ENCODE peak calls at places on chromosomes 16 and 17, in ten cellular contexts. Y is dorsolateral prefrontal cortex, I is NCI-H1105, G is NCI-H446, L is NCI-H774, U is progenitor cell of endocrine pancreas, N is NCI-H1048, S is globus pallidus, K is endothelial cell of umbilical vein, H is left ventricle myocardium inferior. A is an unnamed sample.

GRCh38 chr17:62892870-62893338 is 73.1 kb upstream of the TANC2 start:
- DNase-seq in G (no peak), S (peak; percentile 60), Y (no peak), H (peak; percentile 29), L (no peak), N (no peak), U (no peak), K (peak; percentile 83), I (no peak), A (peak; percentile 41)

GRCh38 chr16:30063893-30064745 is 1.4 kb upstream of the ALDOA start:
- DNase-seq in U (no peak), H (peak; percentile 84), L (peak; percentile 57), K (peak; percentile 43), S (peak; percentile 87), Y (peak; percentile 84), I (peak; percentile 58), G (peak; percentile 45), N (no peak), A (peak; percentile 68)

GRCh38 chr16:87803385-87803784 is 37.6 kb upstream of the KLHDC4 start:
- DNase-seq in H (no peak), K (no peak), L (no peak), Y (no peak), I (no peak), G (no peak), S (no peak), N (no peak), U (no peak), A (no peak)

GRCh38 chr16:67244387-67245188 is 2.7 kb downstream of the FHOD1 start:
- DNase-seq in N (no peak), I (no peak), S (peak; percentile 68), L (no peak), U (no peak), H (peak; percentile 77), K (peak; percentile 76), Y (no peak), G (no peak), A (no peak)

GRCh38 chr16:1045363-1046270 is 26.9 kb upstream of the SSTR5 start:
- DNase-seq in H (no peak), L (no peak), U (no peak), G (no peak), I (no peak), N (no peak), K (no peak), Y (peak; percentile 53), S (peak; percentile 67), A (no peak)

GRCh38 chr16:76241735-76242134 is 35.5 kb upstream of the CNTNAP4 start:
- DNase-seq in H (no peak), S (peak; percentile 12), K (no peak), L (no peak), I (no peak), Y (no peak), G (no peak), N (no peak), U (no peak), A (no peak)

GRCh38 chr16:55133654-55134053 is 190.3 kb upstream of the IRX6 start:
- DNase-seq in I (no peak), N (no peak), G (no peak), S (no peak), L (no peak), H (no peak), U (no peak), K (no peak), Y (no peak), A (peak; percentile 47)

GRCh38 chr17:51244041-51244440 is 15.8 kb downstream of the MBTD1 start:
- DNase-seq in Y (no peak), G (no peak), N (no peak), K (no peak), U (no peak), H (no peak), L (no peak), I (no peak), S (no peak), A (no peak)

GRCh38 chr16:88589441-88589840 is 19.2 kb downstream of the ZC3H18 start:
- DNase-seq in U (no peak), H (no peak), K (no peak), N (no peak), L (no peak), G (no peak), Y (no peak), I (no peak), S (no peak), A (no peak)

GRCh38 chr17:58277107-58277506 is 3.6 kb downstream of the MPO start:
- DNase-seq in K (no peak), S (no peak), G (no peak), N (no peak), L (no peak), U (no peak), H (no peak), I (no peak), Y (no peak), A (no peak)

GRCh38 chr17:1725642-1726511 is 1.4 kb downstream of the WDR81 start:
- DNase-seq in N (no peak), G (no peak), H (no peak), S (no peak), Y (no peak), L (no peak), I (no peak), K (no peak), U (no peak), A (no peak)

GRCh38 chr17:42027961-42028790 is 8.3 kb downstream of the NKIRAS2 start:
- DNase-seq in K (no peak), S (no peak), L (no peak), N (no peak), U (no peak), H (no peak), I (no peak), G (no peak), Y (no peak), A (peak; percentile 77)

GRCh38 chr17:72538921-72539352 is 418.1 kb downstream of the SOX9 start:
- DNase-seq in S (no peak), K (no peak), L (no peak), Y (no peak), G (no peak), U (no peak), I (no peak), H (no peak), N (no peak), A (no peak)

GRCh38 chr16:4093495-4094137 is 22.6 kb downstream of the ADCY9 start:
- DNase-seq in K (no peak), L (no peak), S (no peak), I (no peak), Y (no peak), U (no peak), G (no peak), H (peak; percentile 48), N (no peak), A (no peak)

GRCh38 chr16:30185141-30185682 is 1.8 kb downstream of the CORO1A start:
- DNase-seq in U (no peak), S (no peak), I (no peak), H (peak; percentile 20), L (no peak), K (no peak), N (no peak), G (no peak), Y (no peak), A (no peak)

GRCh38 chr17:31629696-31630470 is 229.2 kb downstream of the COPRS start:
- DNase-seq in N (no peak), Y (no peak), S (no peak), K (no peak), H (no peak), U (no peak), L (no peak), I (no peak), G (peak; percentile 20), A (no peak)

GRCh38 chr17:3667366-3668278 is 756 bp downstream of the TAX1BP3 start:
- DNase-seq in Y (peak; percentile 42), L (peak; percentile 2), G (peak; percentile 49), H (peak; percentile 91), K (peak; percentile 92), U (peak; percentile 73), I (no peak), N (peak; percentile 46), S (peak; percentile 49), A (peak; percentile 84)

A was measured in iPS-NIHi11.